ENCODE peak calls at places on chromosomes 1 and 21, in nine cellular contexts. A is RWPE1, E is fibroblast of pulmonary artery, L is foreskin keratinocyte, X is sigmoid colon, M is GM13977, V is SK-N-SH, C is AG04449, D is tibial artery. F is an unnamed sample.
A peak's percentile ranks its signal among the peaks of the same experiment; 100 is the strongest.

GRCh38 chr1:71882241-71883036 is 399.9 kb downstream of the NEGR1 start:
- DNase-seq in A (no peak), E (no peak), L (no peak), X (no peak), M (no peak), V (no peak), C (no peak), D (no peak), F (no peak)

GRCh38 chr1:41573803-41574713 is 89.6 kb upstream of the EDN2 start:
- DNase-seq in A (peak; percentile 75), E (peak; percentile 88), L (peak; percentile 48), X (peak; percentile 81), M (peak; percentile 87), V (peak; percentile 86), C (peak; percentile 34), D (peak; percentile 80), F (peak; percentile 91)

GRCh38 chr21:44601596-44602473 is 1.4 kb downstream of the KRTAP10-7 start:
- DNase-seq in A (no peak), E (no peak), L (no peak), X (no peak), M (no peak), V (no peak), C (no peak), D (no peak), F (no peak)

GRCh38 chr21:42160111-42160949 is 58.6 kb upstream of the ABCG1 start:
- DNase-seq in A (no peak), E (no peak), L (no peak), X (peak; percentile 48), M (peak; percentile 9), V (no peak), C (no peak), D (no peak), F (peak; percentile 25)

GRCh38 chr1:25743164-25744139 is 56.5 kb upstream of the SELENON start:
- DNase-seq in A (no peak), E (peak; percentile 85), L (no peak), X (peak; percentile 97), M (no peak), V (no peak), C (no peak), D (peak; percentile 97), F (no peak)

GRCh38 chr1:201916649-201917249 is 28.1 kb downstream of the SHISA4 start:
- DNase-seq in A (peak; percentile 64), E (peak; percentile 87), L (no peak), X (peak; percentile 95), M (no peak), V (peak; percentile 84), C (no peak), D (peak; percentile 97), F (peak; percentile 14)

GRCh38 chr1:108117908-108118902 is 81.9 kb downstream of the SLC25A24 start:
- DNase-seq in A (peak; percentile 83), E (no peak), L (peak; percentile 75), X (no peak), M (no peak), V (peak; percentile 50), C (peak; percentile 40), D (no peak), F (peak; percentile 11)

GRCh38 chr1:1117469-1117831 is 1.6 kb upstream of the C1orf159 start:
- DNase-seq in A (no peak), E (no peak), L (no peak), X (peak; percentile 69), M (no peak), V (peak; percentile 36), C (no peak), D (no peak), F (no peak)

GRCh38 chr1:29629814-29630516 is 393.6 kb downstream of the PTPRU start:
- DNase-seq in A (no peak), E (no peak), L (no peak), X (no peak), M (no peak), V (no peak), C (no peak), D (no peak), F (no peak)

GRCh38 chr1:223141021-223141420 is 2.0 kb downstream of the TLR5 start:
- DNase-seq in A (no peak), E (no peak), L (peak; percentile 78), X (peak; percentile 55), M (no peak), V (no peak), C (no peak), D (no peak), F (no peak)

GRCh38 chr1:108646661-108647269 is 14.1 kb downstream of the HENMT1 start:
- DNase-seq in A (no peak), E (peak; percentile 91), L (peak; percentile 44), X (peak; percentile 79), M (no peak), V (no peak), C (peak; percentile 31), D (peak; percentile 80), F (peak; percentile 88)

DNA sequence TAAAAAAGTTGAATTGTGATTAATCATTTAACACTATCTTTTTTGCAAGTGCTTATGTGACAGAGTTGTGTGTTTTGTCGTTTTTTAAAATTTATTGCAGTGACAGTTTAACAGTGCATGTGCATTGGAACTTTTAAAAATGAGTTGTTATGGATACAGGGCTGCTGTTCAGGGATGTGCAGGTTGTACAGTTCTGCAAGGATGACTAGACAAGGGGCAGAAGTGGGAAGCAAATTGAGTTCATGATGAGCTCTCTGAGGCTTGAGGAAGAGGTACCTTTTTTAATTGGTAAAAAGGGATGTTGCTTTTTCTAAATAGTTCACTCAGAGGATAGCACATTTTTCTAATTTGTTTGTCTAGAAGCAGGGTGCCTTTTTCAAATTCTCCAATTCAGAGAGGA is 119.4 kb downstream of the USP25 start:
- DNase-seq in A (no peak), E (no peak), L (no peak), X (no peak), M (no peak), V (no peak), C (no peak), D (no peak), F (no peak)
- TF ChIP-seq CTCF in A (no peak), E (no peak), L (no peak), X (no peak), M (no peak), V (no peak), C (no peak), D (no peak), F (no peak)

GRCh38 chr1:31670583-31670944 is 25.9 kb upstream of the PEF1 start:
- DNase-seq in A (no peak), E (no peak), L (no peak), X (no peak), M (no peak), V (no peak), C (no peak), D (no peak), F (no peak)

GRCh38 chr1:31671147-31671546 is 26.5 kb upstream of the PEF1 start:
- DNase-seq in A (no peak), E (no peak), L (no peak), X (no peak), M (no peak), V (no peak), C (no peak), D (no peak), F (no peak)

GRCh38 chr1:31668303-31668883 is 23.7 kb upstream of the PEF1 start:
- DNase-seq in A (no peak), E (no peak), L (no peak), X (no peak), M (no peak), V (no peak), C (no peak), D (no peak), F (no peak)

GRCh38 chr1:31669433-31669785 is 24.7 kb upstream of the PEF1 start:
- DNase-seq in A (no peak), E (no peak), L (no peak), X (no peak), M (no peak), V (peak; percentile 83), C (no peak), D (no peak), F (no peak)

DNA sequence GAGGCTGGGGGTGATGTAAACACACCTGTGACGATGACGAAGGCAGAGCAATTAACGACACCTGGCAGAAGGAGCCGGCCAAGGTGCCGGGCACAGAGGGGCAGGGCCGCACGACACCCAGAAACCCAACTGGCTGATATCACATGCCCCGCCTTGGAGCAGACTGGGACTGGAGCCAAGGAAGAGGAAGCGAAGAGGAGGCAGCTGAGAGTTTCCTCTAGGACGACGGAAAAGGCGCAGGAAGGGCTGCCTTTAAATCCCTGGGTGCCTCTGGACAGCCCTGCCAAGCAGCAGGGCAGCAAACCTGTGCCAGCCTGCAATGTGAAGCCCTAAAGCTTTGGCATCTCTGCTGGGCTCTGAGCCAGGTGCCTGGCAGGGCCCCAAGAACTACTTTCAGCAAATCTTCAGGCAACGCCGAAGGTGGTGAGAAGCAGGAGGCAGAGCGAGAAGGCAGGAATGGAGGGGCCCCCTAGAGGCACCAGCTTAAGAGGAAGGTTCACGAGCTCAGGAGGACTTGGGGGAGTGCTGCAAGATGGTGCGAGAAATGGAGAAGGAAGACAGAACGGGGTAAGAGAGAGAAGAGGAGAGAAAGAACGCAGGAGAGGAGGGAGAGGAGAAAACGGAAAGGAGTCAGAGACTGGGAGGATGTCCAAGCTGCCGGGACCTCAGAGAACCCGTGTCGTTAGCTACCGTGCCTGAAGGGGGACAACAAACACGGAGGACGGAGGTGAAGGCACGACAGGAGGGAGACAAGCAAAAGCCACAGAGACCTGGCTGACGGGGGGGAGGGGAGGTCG is 25.3 kb upstream of the PEF1 start:
- DNase-seq in A (peak; percentile 77), E (peak; percentile 62), L (peak; percentile 89), X (peak; percentile 94), M (no peak), V (peak; percentile 56), C (no peak), D (peak; percentile 71), F (peak; percentile 40)
- TF ChIP-seq CTCF in A (peak; percentile 49), E (peak; percentile 23), L (peak; percentile 50), X (no peak), M (peak; percentile 18), V (peak; percentile 37), C (peak; percentile 7), D (peak; percentile 40), F (no peak)

GRCh38 chr1:105641407-105641806 is 1415.1 kb upstream of the PRMT6 start:
- DNase-seq in A (no peak), E (no peak), L (no peak), X (no peak), M (no peak), V (no peak), C (no peak), D (no peak), F (no peak)
- TF ChIP-seq CTCF in A (no peak), E (no peak), L (no peak), X (no peak), M (no peak), V (no peak), C (no peak), D (no peak), F (no peak)

GRCh38 chr1:22643381-22643780 is at the start of gene C1QC:
- DNase-seq in A (no peak), E (no peak), L (no peak), X (peak; percentile 79), M (no peak), V (no peak), C (no peak), D (peak; percentile 68), F (no peak)
- TF ChIP-seq CTCF in A (no peak), E (no peak), L (no peak), X (no peak), M (no peak), V (no peak), C (no peak), D (no peak), F (no peak)

GRCh38 chr1:31937300-31938183 is 626 bp downstream of the PTP4A2 start:
- DNase-seq in A (peak; percentile 44), E (peak; percentile 72), L (no peak), X (peak; percentile 92), M (peak; percentile 69), V (peak; percentile 89), C (no peak), D (peak; percentile 83), F (peak; percentile 80)
- TF ChIP-seq CTCF in A (no peak), E (no peak), L (no peak), X (no peak), M (no peak), V (no peak), C (no peak), D (no peak), F (no peak)

F was measured in activated CD8-positive, alpha-beta T cell treated with anti-CD3 and anti-CD28 coated beads for 36 hours.